ENCODE peak calls at places on chromosomes 2 and 18, in four cellular contexts. K is H9, Z is HCT116, N is dorsolateral prefrontal cortex. E is an unnamed sample.

GRCh38 chr18:59359576-59359952 is 499 bp upstream of the LMAN1 start:
- DNase-seq in K (no peak), Z (no peak), N (no peak), E (no peak)

GRCh38 chr2:33426666-33427231 is 49.7 kb upstream of the RASGRP3 start:
- DNase-seq in K (no peak), Z (no peak), N (no peak), E (no peak)

GRCh38 chr2:158998486-158999248 is 30.2 kb downstream of the TANC1 start:
- DNase-seq in K (no peak), Z (no peak), N (no peak), E (no peak)

GRCh38 chr2:25651066-25651465 is 22.3 kb downstream of the DTNB start:
- DNase-seq in K (no peak), Z (no peak), N (no peak), E (peak)

GRCh38 chr2:59177748-59178147 is 936.6 kb upstream of the FANCL start:
- DNase-seq in K (no peak), Z (no peak), N (no peak), E (no peak)

GRCh38 chr2:240646900-240647502 is 21.7 kb downstream of the GPR35 start:
- DNase-seq in K (peak), Z (no peak), N (no peak), E (no peak)

GRCh38 chr2:223993634-223994232 is 36.5 kb downstream of the MRPL44 start:
- DNase-seq in K (no peak), Z (peak), N (no peak), E (peak)

GRCh38 chr2:11402436-11402835 is 58.0 kb upstream of the ROCK2 start:
- DNase-seq in K (no peak), Z (no peak), N (no peak), E (no peak)

GRCh38 chr2:21282515-21282898 is 158.7 kb downstream of the TDRD15 start:
- DNase-seq in K (no peak), Z (no peak), N (no peak), E (no peak)

GRCh38 chr18:2843161-2843560 is 3.6 kb upstream of the EMILIN2 start:
- DNase-seq in K (no peak), Z (no peak), N (no peak), E (no peak)

GRCh38 chr2:9975805-9976447 is 24.4 kb downstream of the GRHL1 start:
- DNase-seq in K (no peak), Z (peak), N (no peak), E (peak)

GRCh38 chr2:102117488-102117887 is 25.1 kb upstream of the IL1R1 start:
- DNase-seq in K (no peak), Z (no peak), N (no peak), E (no peak)

GRCh38 chr2:202185816-202186221 is 52.6 kb downstream of the SUMO1 start:
- DNase-seq in K (no peak), Z (no peak), N (no peak), E (no peak)

GRCh38 chr2:47336259-47337238 is 66.4 kb upstream of the MSH2 start:
- DNase-seq in K (no peak), Z (no peak), N (no peak), E (no peak)

GRCh38 chr2:109048159-109048558 is 59.1 kb upstream of the EDAR start:
- DNase-seq in K (no peak), Z (no peak), N (no peak), E (no peak)

GRCh38 chr2:28586864-28587263 is 91.0 kb downstream of the PLB1 start:
- DNase-seq in K (no peak), Z (no peak), N (no peak), E (no peak)

GRCh38 chr2:120204022-120204405 is 19.2 kb downstream of the TMEM185B start:
- DNase-seq in K (peak), Z (no peak), N (no peak), E (no peak)

GRCh38 chr2:120205901-120206581 is 17.2 kb downstream of the TMEM185B start:
- DNase-seq in K (peak), Z (no peak), N (no peak), E (no peak)

GRCh38 chr2:120203341-120204021 is 19.7 kb downstream of the TMEM185B start:
- DNase-seq in K (peak), Z (no peak), N (no peak), E (no peak)

GRCh38 chr2:120204945-120205670 is 18.1 kb downstream of the TMEM185B start:
- DNase-seq in K (no peak), Z (no peak), N (no peak), E (no peak)

DNA sequence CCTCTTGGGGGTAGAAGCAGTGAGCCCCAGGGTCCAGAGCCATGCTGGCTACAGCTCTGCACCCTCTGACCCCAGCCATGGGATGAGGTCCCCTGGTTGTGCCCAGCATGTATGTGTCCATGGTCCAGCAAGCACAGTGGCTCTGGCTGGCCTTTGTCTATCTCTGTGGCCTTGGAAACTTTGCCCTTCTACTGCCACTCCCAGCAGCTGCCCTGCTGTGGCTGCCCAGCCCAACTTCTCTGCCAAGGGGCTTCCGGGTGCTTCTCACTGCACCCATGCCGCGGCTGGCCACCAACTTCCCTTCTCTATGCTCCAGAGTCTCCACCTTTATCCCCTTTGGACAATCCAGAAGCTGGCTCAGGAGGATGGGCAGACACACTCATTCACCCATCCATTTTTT is 18.8 kb downstream of the TMEM185B start:
- DNase-seq in K (no peak), Z (no peak), N (no peak), E (no peak)
- H3K27ac ChIP-seq in K (no peak), Z (no peak), N (no peak), E (no peak)

GRCh38 chr2:74849228-74849892 is 15.4 kb downstream of the HK2 start:
- DNase-seq in K (peak), Z (no peak), N (no peak), E (no peak)
- H3K27ac ChIP-seq in K (peak), Z (no peak), N (peak), E (peak)

DNA sequence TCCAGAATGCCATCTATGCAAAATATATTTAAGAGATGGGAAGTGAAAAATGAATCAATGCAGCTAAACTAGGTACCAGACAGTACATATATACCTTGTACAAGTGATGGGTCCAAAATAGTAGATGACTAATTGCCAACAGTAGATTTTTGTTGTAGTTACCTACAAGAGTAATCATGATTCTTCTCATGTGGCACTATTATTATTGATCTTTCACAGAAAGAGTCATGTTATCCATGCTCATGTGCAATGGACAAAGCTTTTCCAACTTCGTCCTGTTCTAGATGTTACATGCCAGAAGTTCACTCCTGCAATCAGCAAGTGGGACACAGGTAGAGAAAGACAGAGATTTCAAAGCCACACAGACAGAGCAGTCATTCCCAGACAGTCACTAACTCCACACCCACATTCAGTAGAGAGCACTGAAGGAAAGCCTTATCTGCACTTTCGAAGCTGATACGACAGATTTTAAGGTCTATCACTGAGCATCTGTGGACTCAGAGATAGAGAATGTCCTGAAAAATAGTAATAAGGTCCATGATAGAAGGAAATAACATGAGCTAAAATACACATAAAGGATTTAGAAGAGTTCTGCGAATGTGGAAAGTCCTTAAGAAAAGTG is 101.6 kb upstream of the ITPRID2 start:
- DNase-seq in K (no peak), Z (no peak), N (no peak), E (no peak)
- H3K27ac ChIP-seq in K (no peak), Z (peak), N (no peak), E (peak)

DNA sequence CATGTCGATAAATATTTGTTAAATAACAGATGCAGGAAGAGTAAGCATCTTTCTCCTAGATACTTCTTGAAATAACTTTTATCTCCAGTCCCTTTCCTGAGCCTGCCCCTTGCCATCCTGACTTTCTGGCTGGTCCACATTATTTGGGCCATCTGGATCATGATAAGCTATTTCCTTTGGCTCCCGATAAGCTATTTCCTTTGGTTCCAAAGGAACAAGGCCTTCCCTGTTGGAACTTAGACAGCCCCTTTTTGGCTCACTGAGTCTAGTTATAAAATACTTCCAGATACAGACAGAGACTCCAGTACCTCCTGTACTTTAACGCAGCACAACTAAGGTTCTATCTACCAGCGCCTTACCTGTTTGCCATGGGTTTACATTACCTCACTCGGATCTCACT is 205.3 kb upstream of the CCDC150 start:
- DNase-seq in K (no peak), Z (no peak), N (no peak), E (no peak)
- H3K27ac ChIP-seq in K (no peak), Z (no peak), N (no peak), E (no peak)